ENCODE peak calls at places on chromosome 16, in four cellular contexts. One of them, this sample, is unnamed.

GRCh38 chr16:28865289-28865688 is 1.6 kb downstream of the SH2B1 start:
- DNase-seq in bronchial epithelial cell: no peak
- DNase-seq in amniotic stem cell: no peak
- DNase-seq in RCC 7860: no peak
- DNase-seq in this sample: no peak

GRCh38 chr16:70788668-70789161 is 12.2 kb downstream of the VAC14 start:
- DNase-seq in bronchial epithelial cell: no peak
- DNase-seq in amniotic stem cell: no peak
- DNase-seq in RCC 7860: no peak
- DNase-seq in this sample: no peak

GRCh38 chr16:1878256-1878655 is 6.3 kb upstream of the MEIOB start:
- DNase-seq in bronchial epithelial cell: no peak
- DNase-seq in amniotic stem cell: no peak
- DNase-seq in RCC 7860: no peak
- DNase-seq in this sample: no peak

GRCh38 chr16:21599994-21600773 is 807 bp downstream of the METTL9 start:
- DNase-seq in bronchial epithelial cell: peak
- DNase-seq in amniotic stem cell: peak
- DNase-seq in RCC 7860: no peak
- DNase-seq in this sample: peak

GRCh38 chr16:13036600-13036999 is 135.2 kb downstream of the SHISA9 start:
- DNase-seq in bronchial epithelial cell: peak
- DNase-seq in amniotic stem cell: no peak
- DNase-seq in RCC 7860: peak
- DNase-seq in this sample: peak

GRCh38 chr16:82280867-82281266 is 110.8 kb upstream of the MPHOSPH6 start:
- DNase-seq in bronchial epithelial cell: no peak
- DNase-seq in amniotic stem cell: no peak
- DNase-seq in RCC 7860: no peak
- DNase-seq in this sample: no peak

GRCh38 chr16:72278301-72278700 is 106.3 kb upstream of the PMFBP1 start:
- DNase-seq in bronchial epithelial cell: no peak
- DNase-seq in amniotic stem cell: no peak
- DNase-seq in RCC 7860: no peak
- DNase-seq in this sample: no peak

GRCh38 chr16:48607056-48607825 is 2.7 kb downstream of the N4BP1 start:
- DNase-seq in bronchial epithelial cell: peak
- DNase-seq in amniotic stem cell: no peak
- DNase-seq in RCC 7860: no peak
- DNase-seq in this sample: peak

GRCh38 chr16:852451-853185 is 52.1 kb upstream of the GNG13 start:
- DNase-seq in bronchial epithelial cell: no peak
- DNase-seq in amniotic stem cell: no peak
- DNase-seq in RCC 7860: no peak
- DNase-seq in this sample: no peak

GRCh38 chr16:47970291-47970931 is 185.4 kb downstream of the ABCC12 start:
- DNase-seq in bronchial epithelial cell: peak
- DNase-seq in amniotic stem cell: peak
- DNase-seq in RCC 7860: peak
- DNase-seq in this sample: peak

GRCh38 chr16:78365376-78365775 is 265.9 kb downstream of the WWOX start:
- DNase-seq in bronchial epithelial cell: no peak
- DNase-seq in amniotic stem cell: no peak
- DNase-seq in RCC 7860: no peak
- DNase-seq in this sample: no peak

This sample was measured in ELR.